ENCODE peak calls at places on chromosomes 6 and 20, in seven cellular contexts. J, P, V, S, T, D and R are unnamed samples.

GRCh38 chr20:1484438-1485120 is 6.6 kb downstream of the SIRPB2 start:
- DNase-seq in J (no peak), P (no peak), V (no peak), S (no peak), T (no peak), D (no peak), R (no peak)

GRCh38 chr6:155084431-155085123 is 89.5 kb downstream of the TIAM2 start:
- DNase-seq in J (no peak), P (no peak), V (no peak), S (no peak), T (no peak), D (peak; percentile 30), R (no peak)

GRCh38 chr6:25035451-25036435 is 100.0 kb upstream of the RIPOR2 start:
- DNase-seq in J (no peak), P (no peak), V (no peak), S (no peak), T (no peak), D (no peak), R (no peak)

GRCh38 chr20:13220194-13220856 is 749 bp upstream of the ISM1 start:
- DNase-seq in J (no peak), P (peak; percentile 66), V (no peak), S (peak; percentile 81), T (no peak), D (no peak), R (no peak)

GRCh38 chr6:2578729-2579128 is 172.0 kb downstream of the MYLK4 start:
- DNase-seq in J (no peak), P (no peak), V (no peak), S (no peak), T (no peak), D (no peak), R (no peak)

GRCh38 chr6:7264041-7264440 is 49.0 kb downstream of the SSR1 start:
- DNase-seq in J (no peak), P (no peak), V (no peak), S (no peak), T (no peak), D (no peak), R (no peak)

GRCh38 chr6:128112494-128112893 is 211.6 kb upstream of the THEMIS start:
- DNase-seq in J (no peak), P (no peak), V (no peak), S (no peak), T (no peak), D (no peak), R (no peak)

GRCh38 chr20:63252157-63252780 is 2.0 kb downstream of the NKAIN4 start:
- DNase-seq in J (no peak), P (no peak), V (no peak), S (no peak), T (no peak), D (no peak), R (no peak)

GRCh38 chr6:130697661-130698535 is 129.3 kb upstream of the SMLR1 start:
- DNase-seq in J (peak; percentile 49), P (peak; percentile 10), V (peak; percentile 36), S (peak; percentile 68), T (peak; percentile 28), D (peak; percentile 30), R (peak; percentile 9)

GRCh38 chr6:3195695-3196497 is 31.6 kb downstream of the TUBB2B start:
- DNase-seq in J (peak; percentile 19), P (peak; percentile 63), V (peak; percentile 39), S (peak; percentile 66), T (no peak), D (peak; percentile 90), R (no peak)

GRCh38 chr6:117352466-117353081 is 73.2 kb downstream of the ROS1 start:
- DNase-seq in J (peak; percentile 24), P (no peak), V (peak; percentile 9), S (no peak), T (no peak), D (peak; percentile 29), R (peak; percentile 7)

GRCh38 chr6:112980676-112981075 is 633.5 kb downstream of the RFPL4B start:
- DNase-seq in J (no peak), P (no peak), V (no peak), S (no peak), T (no peak), D (no peak), R (no peak)

GRCh38 chr20:25274481-25274880 is 26.6 kb downstream of the PYGB start:
- DNase-seq in J (no peak), P (no peak), V (no peak), S (peak; percentile 30), T (no peak), D (no peak), R (no peak)

GRCh38 chr6:90411292-90411781 is 114.7 kb upstream of the BACH2 start:
- DNase-seq in J (peak; percentile 71), P (no peak), V (no peak), S (no peak), T (peak; percentile 59), D (no peak), R (no peak)

GRCh38 chr20:49395183-49395582 is 87.3 kb downstream of the KCNB1 start:
- DNase-seq in J (no peak), P (no peak), V (no peak), S (no peak), T (no peak), D (no peak), R (no peak)

GRCh38 chr6:159451051-159451450 is 242.0 kb downstream of the SOD2 start:
- DNase-seq in J (no peak), P (no peak), V (no peak), S (no peak), T (no peak), D (no peak), R (peak; percentile 17)

GRCh38 chr6:169783971-169784930 is 32.8 kb downstream of the ERMARD start:
- DNase-seq in J (no peak), P (no peak), V (no peak), S (peak; percentile 32), T (no peak), D (no peak), R (no peak)

GRCh38 chr6:6331393-6331792 is 10.9 kb upstream of the F13A1 start:
- DNase-seq in J (no peak), P (no peak), V (no peak), S (no peak), T (peak; percentile 95), D (no peak), R (no peak)

GRCh38 chr6:136980070-136980469 is 58.0 kb downstream of the SLC35D3 start:
- DNase-seq in J (no peak), P (peak; percentile 59), V (no peak), S (no peak), T (no peak), D (no peak), R (no peak)

GRCh38 chr20:33653900-33654596 is 8.1 kb upstream of the C20orf144 start:
- DNase-seq in J (no peak), P (peak; percentile 21), V (peak; percentile 13), S (no peak), T (no peak), D (no peak), R (no peak)

GRCh38 chr6:135012764-135013163 is 41.9 kb downstream of the HBS1L start:
- DNase-seq in J (no peak), P (no peak), V (no peak), S (no peak), T (no peak), D (no peak), R (no peak)

GRCh38 chr20:43901296-43901695 is 13.4 kb upstream of the TOX2 start:
- DNase-seq in J (no peak), P (no peak), V (no peak), S (no peak), T (no peak), D (no peak), R (no peak)

GRCh38 chr6:123962508-123962907 is 158.8 kb downstream of the NKAIN2 start:
- DNase-seq in J (no peak), P (no peak), V (no peak), S (no peak), T (no peak), D (peak; percentile 4), R (peak; percentile 73)

GRCh38 chr6:106729848-106730247 is 100.5 kb downstream of the QRSL1 start:
- DNase-seq in J (no peak), P (no peak), V (no peak), S (no peak), T (no peak), D (no peak), R (no peak)

GRCh38 chr6:6730831-6731230 is 142.3 kb downstream of the LY86 start:
- DNase-seq in J (no peak), P (no peak), V (no peak), S (no peak), T (no peak), D (no peak), R (no peak)

GRCh38 chr6:17816921-17817611 is 110.3 kb upstream of the NUP153 start:
- DNase-seq in J (no peak), P (no peak), V (no peak), S (no peak), T (no peak), D (peak; percentile 75), R (no peak)
- TF ChIP-seq JUND in J (no peak), P (no peak), V (peak; percentile 24), S (no peak), T (no peak), D (no peak), R (no peak)

GRCh38 chr6:31750411-31751022 is 10.7 kb downstream of the MSH5 start:
- DNase-seq in J (no peak), P (no peak), V (no peak), S (no peak), T (no peak), D (no peak), R (no peak)
- TF ChIP-seq JUND in J (no peak), P (no peak), V (peak; percentile 52), S (no peak), T (no peak), D (no peak), R (no peak)

DNA sequence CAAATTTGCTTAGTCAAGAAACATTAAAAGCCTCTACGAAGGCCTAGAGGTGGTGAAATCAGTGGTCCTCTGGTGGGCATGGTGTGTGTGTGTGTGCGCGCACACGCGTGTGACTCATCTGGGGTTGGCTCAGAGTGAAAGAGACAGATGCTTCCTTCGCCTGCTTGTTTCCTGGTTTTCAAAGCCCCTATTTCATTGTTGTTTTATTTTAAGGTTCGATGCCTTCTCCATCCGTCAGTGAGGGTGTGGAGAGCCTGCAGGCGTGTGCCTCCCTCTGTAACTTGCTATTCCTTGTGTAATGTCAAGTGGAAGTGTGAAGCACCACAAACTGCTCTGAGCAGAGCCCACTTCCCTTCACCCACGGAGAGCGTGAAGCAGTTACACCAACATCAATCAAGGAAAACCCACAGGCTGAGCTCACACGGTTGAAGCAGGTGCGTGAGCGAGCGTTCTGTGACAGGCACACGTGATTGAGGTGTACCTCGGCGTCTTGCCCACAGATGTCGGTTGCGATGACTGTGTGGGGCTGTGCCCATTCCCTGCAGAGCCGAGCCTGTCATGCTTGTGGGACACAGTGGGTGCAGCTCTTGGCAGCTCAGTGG is 233.9 kb downstream of the PRL start:
- DNase-seq in J (no peak), P (no peak), V (no peak), S (no peak), T (peak; percentile 69), D (no peak), R (no peak)
- TF ChIP-seq JUND in J (no peak), P (no peak), V (no peak), S (no peak), T (no peak), D (no peak), R (no peak)

GRCh38 chr20:21361266-21361665 is 36.1 kb downstream of the NKX2-4 start:
- DNase-seq in J (no peak), P (no peak), V (no peak), S (no peak), T (no peak), D (no peak), R (no peak)
- TF ChIP-seq JUND in J (no peak), P (no peak), V (no peak), S (no peak), T (no peak), D (no peak), R (no peak)

GRCh38 chr20:46199198-46199597 is 81.1 kb downstream of the CD40 start:
- DNase-seq in J (no peak), P (no peak), V (peak; percentile 82), S (peak; percentile 95), T (no peak), D (no peak), R (peak; percentile 58)
- TF ChIP-seq JUND in J (no peak), P (no peak), V (no peak), S (no peak), T (no peak), D (no peak), R (no peak)